ENCODE peak calls at places on chromosomes 16 and 17, in four cellular contexts. X is H1, K is WTC11, L is HepG2. U is an unnamed sample.

GRCh38 chr17:69567130-69567529 is 152.6 kb downstream of the MAP2K6 start:
- DNase-seq in X (no peak), L (no peak), K (no peak), U (no peak)

GRCh38 chr17:79534111-79534510 is 76.7 kb downstream of the RBFOX3 start:
- DNase-seq in K (no peak), L (no peak), X (no peak), U (no peak)

GRCh38 chr17:38912221-38912813 is 13.1 kb upstream of the LASP1NB start:
- DNase-seq in X (no peak), L (no peak), K (no peak), U (no peak)

GRCh38 chr17:30450125-30451027 is 26.8 kb upstream of the GOSR1 start:
- DNase-seq in X (no peak), L (peak; percentile 94), K (no peak), U (no peak)

GRCh38 chr17:76262732-76263344 is 2.3 kb upstream of the UBALD2 start:
- DNase-seq in X (no peak), K (no peak), L (no peak), U (no peak)

GRCh38 chr17:20925091-20925490 is 117.7 kb downstream of the USP22 start:
- DNase-seq in L (no peak), K (no peak), X (no peak), U (no peak)

GRCh38 chr17:29004081-29004692 is 1.6 kb downstream of the SEZ6 start:
- DNase-seq in K (peak; percentile 50), L (no peak), X (no peak), U (no peak)

GRCh38 chr17:3167574-3167973 is 29.7 kb upstream of the OR1A2 start:
- DNase-seq in K (no peak), X (no peak), L (no peak), U (no peak)

GRCh38 chr17:12388206-12388605 is 277.5 kb upstream of the MYOCD start:
- DNase-seq in L (no peak), X (no peak), K (no peak), U (no peak)

GRCh38 chr16:1561266-1561665 is 27.8 kb downstream of the TMEM204 start:
- DNase-seq in K (no peak), X (no peak), L (no peak), U (no peak)
- TF ChIP-seq ATF3 in K (no peak), X (no peak), L (no peak), U (no peak)

GRCh38 chr16:19384656-19385055 is 33.0 kb upstream of the TMC5 start:
- DNase-seq in X (no peak), L (no peak), K (no peak), U (peak; percentile 78)
- TF ChIP-seq ATF3 in X (no peak), L (no peak), K (no peak), U (no peak)

DNA sequence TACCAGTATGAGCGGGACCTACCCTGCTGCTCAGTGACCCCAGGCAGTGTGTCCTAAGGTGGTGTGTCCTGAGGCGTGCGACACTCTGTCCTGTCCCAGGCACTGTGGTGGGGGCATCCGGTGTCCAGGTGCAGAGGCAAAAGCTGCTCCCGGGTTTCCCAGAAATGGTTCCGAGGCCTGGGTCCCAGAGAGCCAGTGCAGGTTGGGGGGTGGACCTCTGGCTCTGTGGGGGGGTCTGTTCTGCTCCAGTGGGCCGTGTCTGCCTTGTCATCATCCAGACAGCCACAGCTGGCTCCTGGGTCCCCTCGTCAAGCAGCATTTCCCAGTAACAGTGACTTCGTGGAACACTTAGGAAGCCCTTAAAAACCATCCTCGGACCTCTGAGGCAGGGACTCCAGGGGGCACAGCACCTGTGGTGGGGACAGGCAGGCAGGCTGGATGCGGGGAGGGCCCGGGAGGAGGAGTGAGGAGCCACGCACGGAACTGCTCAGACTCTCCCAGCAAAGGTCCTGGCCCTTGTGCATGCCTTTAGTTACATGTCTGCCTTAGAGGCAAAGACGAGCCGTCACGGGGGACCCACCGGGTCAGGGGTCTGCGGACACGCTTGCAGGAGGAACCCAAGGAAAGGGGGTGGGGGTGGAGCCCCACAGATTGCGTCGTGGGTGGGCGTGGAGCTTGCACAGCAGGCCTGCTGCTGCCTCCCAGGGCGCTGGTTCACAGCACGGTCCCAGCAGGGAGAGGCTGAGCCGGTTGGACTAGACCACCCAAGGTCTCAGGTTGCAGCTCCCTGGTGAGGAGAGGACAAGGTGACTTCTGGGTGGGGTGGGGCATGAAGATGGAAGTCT is 5.6 kb downstream of the SLC16A3 start:
- DNase-seq in X (no peak), L (no peak), K (no peak), U (no peak)
- TF ChIP-seq ATF3 in X (no peak), L (no peak), K (no peak), U (no peak)

GRCh38 chr17:7747586-7747985 is 30.0 kb downstream of the DNAH2 start:
- DNase-seq in L (peak; percentile 34), K (no peak), X (no peak), U (no peak)
- TF ChIP-seq ATF3 in L (no peak), K (no peak), X (no peak), U (no peak)

GRCh38 chr17:4594406-4595349 is 10.3 kb downstream of the SMTNL2 start:
- DNase-seq in K (peak; percentile 76), X (peak; percentile 79), L (no peak), U (no peak)
- TF ChIP-seq ATF3 in K (no peak), X (no peak), L (no peak), U (no peak)

GRCh38 chr16:85286066-85286712 is 173.9 kb upstream of the CIBAR2 start:
- DNase-seq in L (no peak), X (no peak), K (no peak), U (no peak)
- TF ChIP-seq ATF3 in L (no peak), X (no peak), K (no peak), U (no peak)

GRCh38 chr17:233473-233941 is 52.1 kb upstream of the DOC2B start:
- DNase-seq in X (no peak), K (peak; percentile 13), L (peak; percentile 53), U (no peak)
- TF ChIP-seq ATF3 in X (no peak), K (no peak), L (no peak), U (no peak)

GRCh38 chr17:40450175-40450574 is 6.9 kb downstream of the IGFBP4 start:
- DNase-seq in K (peak; percentile 78), L (peak; percentile 54), X (peak; percentile 81), U (peak; percentile 62)
- TF ChIP-seq ATF3 in K (no peak), L (no peak), X (no peak), U (no peak)

GRCh38 chr16:84725481-84726078 is 25.8 kb downstream of the USP10 start:
- DNase-seq in X (no peak), K (peak; percentile 45), L (no peak), U (no peak)

GRCh38 chr16:84726670-84727467 is 27.1 kb downstream of the USP10 start:
- DNase-seq in K (peak; percentile 36), X (peak; percentile 47), L (peak; percentile 71), U (no peak)

GRCh38 chr16:84726079-84726669 is 26.4 kb downstream of the USP10 start:
- DNase-seq in L (peak; percentile 70), K (peak; percentile 91), X (peak; percentile 93), U (peak; percentile 61)

GRCh38 chr16:84722068-84722467 is 22.3 kb downstream of the USP10 start:
- DNase-seq in K (no peak), L (no peak), X (no peak), U (no peak)

GRCh38 chr16:84724619-84725307 is 25.0 kb downstream of the USP10 start:
- DNase-seq in L (no peak), X (no peak), K (no peak), U (no peak)
- TF ChIP-seq ATF3 in L (no peak), X (no peak), K (no peak), U (no peak)